ENCODE peak calls at places on chromosomes 12 and 14, in seven cellular contexts. B is thoracic aorta, D is pancreas, I is ovary, M is GM06990, G is WTC11, C is AG04450. A is an unnamed sample.

GRCh38 chr14:28780843-28781503 is 14.4 kb downstream of the FOXG1 start:
- DNase-seq in M (no peak), B (no peak), I (no peak), D (no peak), C (no peak), G (no peak), A (no peak)

GRCh38 chr14:104085889-104086201 is 345 bp downstream of the ASPG start:
- DNase-seq in C (no peak), I (no peak), B (no peak), D (peak), G (no peak), M (peak), A (no peak)

GRCh38 chr12:92951006-92951405 is 21.9 kb upstream of the EEA1 start:
- DNase-seq in C (no peak), D (no peak), I (no peak), M (no peak), G (no peak), B (no peak), A (no peak)

GRCh38 chr14:102220031-102220430 is 80.3 kb downstream of the WDR20 start:
- DNase-seq in D (no peak), I (no peak), B (no peak), M (peak), C (no peak), G (no peak), A (no peak)

GRCh38 chr12:110940933-110941332 is 20.6 kb upstream of the MYL2 start:
- DNase-seq in M (no peak), D (no peak), G (no peak), I (no peak), C (no peak), B (no peak), A (no peak)

GRCh38 chr12:91216871-91217270 is 34.3 kb upstream of the DCN start:
- DNase-seq in M (no peak), B (no peak), D (no peak), I (no peak), C (no peak), G (no peak), A (no peak)

GRCh38 chr14:96989293-96989692 is 192.1 kb downstream of the VRK1 start:
- DNase-seq in B (no peak), G (no peak), C (no peak), I (no peak), D (no peak), M (no peak), A (no peak)

GRCh38 chr14:55133416-55133815 is 4.4 kb downstream of the LGALS3 start:
- DNase-seq in D (no peak), M (no peak), C (no peak), I (no peak), G (no peak), B (no peak), A (no peak)

GRCh38 chr12:45973526-45973925 is 16.8 kb downstream of the SCAF11 start:
- DNase-seq in M (no peak), C (no peak), I (no peak), G (no peak), D (no peak), B (no peak), A (no peak)

GRCh38 chr14:92409069-92409468 is 86.1 kb downstream of the SLC24A4 start:
- DNase-seq in M (no peak), C (no peak), G (no peak), B (no peak), I (no peak), D (no peak), A (no peak)

GRCh38 chr14:99718031-99718810 is 34.1 kb downstream of the CYP46A1 start:
- DNase-seq in B (no peak), I (no peak), D (no peak), M (peak), G (no peak), C (no peak), A (no peak)

GRCh38 chr12:6554168-6554989 is 1.5 kb downstream of the IFFO1 start:
- DNase-seq in D (peak), C (no peak), M (peak), B (no peak), I (peak), G (peak), A (no peak)

GRCh38 chr12:110501722-110502448 is at the start of the genes RAD9B and VPS29:
- DNase-seq in M (peak), G (peak), D (peak), B (peak), I (peak), C (peak), A (peak)

DNA sequence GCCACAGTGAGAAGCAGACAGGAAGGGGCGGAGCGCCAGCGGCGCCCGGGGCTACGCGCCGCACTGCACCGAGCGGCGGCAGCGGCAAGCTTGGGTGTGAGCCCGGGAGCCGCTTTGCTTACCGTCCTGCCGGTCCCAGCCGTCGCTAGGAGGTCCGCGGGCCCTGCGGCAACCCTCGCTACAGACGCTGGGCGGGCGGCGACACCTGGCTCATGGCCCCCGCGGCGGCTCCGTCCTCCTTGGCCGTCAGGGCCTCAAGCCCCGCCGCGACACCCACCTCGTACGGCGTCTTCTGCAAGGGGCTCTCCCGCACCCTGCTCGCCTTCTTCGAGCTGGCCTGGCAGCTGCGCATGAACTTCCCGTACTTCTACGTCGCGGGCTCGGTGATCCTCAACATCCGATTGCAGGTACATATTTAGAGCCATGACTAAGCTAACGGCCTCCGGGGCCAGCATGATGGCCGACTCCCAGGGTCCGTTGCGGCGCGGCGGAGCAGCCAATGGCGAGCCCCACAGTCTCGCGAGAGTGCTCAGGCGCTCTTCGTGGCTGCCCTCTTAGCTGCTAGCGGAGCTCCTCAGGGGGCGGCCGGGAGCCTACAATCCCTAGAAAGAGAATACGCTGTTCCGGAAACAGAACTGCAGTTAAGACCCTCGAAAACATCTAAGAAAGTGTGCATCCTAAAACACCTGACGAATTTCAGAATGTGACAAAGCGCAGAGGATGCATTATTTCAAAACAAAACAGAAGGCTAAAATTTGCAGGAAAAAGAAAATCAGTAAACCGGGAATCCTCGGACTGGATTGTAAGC is at the start of gene SMIM10L1:
- DNase-seq in B (peak), G (peak), I (peak), C (peak), D (peak), M (peak), A (peak)
- TF ChIP-seq CTCF in B (no peak), G (no peak), I (no peak), C (peak), D (no peak), M (no peak), A (no peak)

GRCh38 chr12:2487278-2487677 is 307.5 kb upstream of the FKBP4 start:
- DNase-seq in G (no peak), I (no peak), C (peak), D (no peak), M (no peak), B (no peak), A (no peak)

GRCh38 chr12:2489266-2489665 is 305.5 kb upstream of the FKBP4 start:
- DNase-seq in B (no peak), D (no peak), C (no peak), G (no peak), M (no peak), I (no peak), A (peak)

GRCh38 chr12:2490746-2491145 is 304.0 kb upstream of the FKBP4 start:
- DNase-seq in B (no peak), G (no peak), I (no peak), D (no peak), C (no peak), M (no peak), A (no peak)

GRCh38 chr12:2488596-2488995 is 306.2 kb upstream of the FKBP4 start:
- DNase-seq in M (no peak), D (no peak), G (no peak), B (no peak), C (no peak), I (no peak), A (no peak)

GRCh38 chr12:2488131-2488530 is 306.6 kb upstream of the FKBP4 start:
- DNase-seq in C (no peak), I (no peak), B (no peak), M (no peak), G (no peak), D (no peak), A (no peak)
- TF ChIP-seq CTCF in C (no peak), I (no peak), B (no peak), M (no peak), G (no peak), D (no peak), A (no peak)

DNA sequence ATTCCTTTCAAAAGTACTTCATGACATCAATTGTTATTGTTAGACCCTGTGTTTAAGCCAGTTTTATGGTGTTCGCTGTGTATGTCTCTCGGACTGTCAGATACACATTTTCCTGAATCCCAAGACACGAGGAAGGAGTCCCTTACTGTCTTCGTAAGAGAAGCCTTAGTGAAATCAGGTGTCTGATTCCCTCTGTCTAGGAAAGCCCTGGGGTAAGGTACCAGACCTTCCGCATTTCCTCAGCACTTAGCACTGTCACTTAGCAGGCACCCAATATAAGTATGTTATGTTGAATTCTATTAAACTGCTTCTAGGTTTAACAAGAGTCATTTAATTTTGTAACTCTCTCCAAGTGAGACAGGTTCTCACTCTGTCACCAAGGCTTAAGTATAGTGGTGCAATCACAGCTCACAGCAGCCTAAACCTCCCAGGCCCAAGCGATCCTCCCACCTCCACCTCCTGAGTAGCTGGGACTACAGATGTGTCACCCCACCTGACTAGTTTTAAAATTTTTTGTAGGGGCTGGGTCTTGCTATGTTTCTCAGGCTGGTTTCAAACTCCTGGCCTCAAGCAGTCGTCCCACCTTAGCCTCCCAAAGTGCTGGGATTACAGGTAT is 111.0 kb downstream of the BBS10 start:
- DNase-seq in G (no peak), I (no peak), D (no peak), M (no peak), C (no peak), B (no peak), A (no peak)
- TF ChIP-seq CTCF in G (no peak), I (no peak), D (no peak), M (no peak), C (no peak), B (no peak), A (no peak)

DNA sequence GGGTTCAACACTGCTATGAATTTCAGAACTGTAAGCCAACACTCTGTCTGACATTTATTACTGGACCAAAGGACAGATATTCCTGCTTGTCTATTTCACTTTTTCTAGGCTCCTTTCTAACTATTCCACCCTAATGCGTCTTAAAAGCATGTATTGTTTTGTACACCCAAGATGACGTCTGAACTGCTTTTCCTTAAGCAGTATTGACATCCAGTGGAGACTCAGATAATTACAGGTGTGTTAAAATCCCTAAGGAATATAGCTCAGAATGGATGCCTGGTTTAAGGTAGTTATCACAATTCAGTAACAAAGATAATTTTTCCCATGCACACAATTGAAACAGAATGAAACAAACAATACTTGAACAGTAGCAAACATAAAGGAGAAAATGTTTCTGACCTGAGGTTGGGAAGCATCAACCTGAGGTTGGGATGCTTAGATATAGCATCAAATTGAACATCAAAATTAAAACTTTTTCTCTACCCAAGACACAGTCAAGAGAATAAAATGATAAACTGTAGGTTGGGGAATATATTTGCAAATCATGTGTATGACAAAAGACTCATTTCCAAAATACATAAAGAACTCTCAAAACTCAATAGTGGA is 93.7 kb upstream of the PTPRR start:
- DNase-seq in M (no peak), G (no peak), I (no peak), B (no peak), D (no peak), C (no peak), A (no peak)
- TF ChIP-seq CTCF in M (no peak), G (no peak), I (no peak), B (peak), D (no peak), C (peak), A (peak)

GRCh38 chr14:80784824-80785223 is 156.7 kb downstream of the CEP128 start:
- DNase-seq in M (no peak), G (no peak), I (no peak), C (no peak), D (no peak), B (no peak), A (no peak)
- TF ChIP-seq CTCF in M (no peak), G (no peak), I (no peak), C (peak), D (no peak), B (no peak), A (no peak)

A was measured in D721Med.